ENCODE peak calls at places on chromosomes 11 and 22, in nine cellular contexts. P is heart left ventricle; U is stimulated activated CD4-positive, alpha-beta T cell treated with anti-CD3 and anti-CD28 coated beads, Interleukin-1b, Interleukin-23, amount 100 ng/mL, for 48 hours; G is mucosa of gallbladder; E is glutamatergic neuron; H is left colon; X is GM23248; F is effector CD4-positive, alpha-beta T cell; D is NCI-H524. M is an unnamed sample.

GRCh38 chr11:110948112-110948511 is 235.9 kb upstream of the ARHGAP20 start:
- DNase-seq in X (peak), P (peak), G (no peak), H (no peak), D (no peak), U (no peak), F (no peak), E (no peak), M (no peak)

GRCh38 chr11:45798793-45799441 is 6.0 kb upstream of the SLC35C1 start:
- DNase-seq in X (no peak), E (no peak), P (no peak), H (no peak), F (no peak), U (no peak), D (no peak), G (no peak), M (no peak)

GRCh38 chr22:32708835-32709234 is 92.7 kb upstream of the TIMP3 start:
- DNase-seq in D (no peak), X (peak), G (no peak), P (peak), E (no peak), F (no peak), U (no peak), H (no peak), M (no peak)

GRCh38 chr11:27012254-27012921 is 18.5 kb downstream of the FIBIN start:
- DNase-seq in E (no peak), D (no peak), H (peak), U (no peak), F (no peak), P (no peak), X (peak), G (no peak), M (peak)

GRCh38 chr22:38566726-38567504 is 3.1 kb downstream of the DMC1 start:
- DNase-seq in X (peak), G (no peak), D (no peak), E (no peak), H (no peak), F (no peak), P (no peak), U (no peak), M (no peak)

GRCh38 chr11:103202048-103202651 is 92.9 kb downstream of the DYNC2H1 start:
- DNase-seq in X (peak), U (no peak), P (no peak), F (no peak), D (no peak), G (no peak), H (no peak), E (no peak), M (no peak)

GRCh38 chr22:31248138-31248745 is 36.1 kb downstream of the LIMK2 start:
- DNase-seq in H (peak), F (peak), U (peak), P (peak), E (peak), G (peak), X (peak), D (peak), M (peak)

GRCh38 chr11:116502641-116503061 is 270.1 kb downstream of the BUD13 start:
- DNase-seq in F (no peak), E (no peak), G (no peak), D (no peak), H (no peak), X (no peak), P (peak), U (no peak), M (no peak)

GRCh38 chr11:59556883-59557205 is 45.5 kb downstream of the OR4D9 start:
- DNase-seq in E (no peak), F (no peak), D (peak), P (no peak), H (no peak), G (no peak), U (no peak), X (peak), M (no peak)

GRCh38 chr22:42076764-42077485 is 2.6 kb upstream of the SMDT1 start:
- DNase-seq in U (no peak), H (no peak), D (no peak), F (no peak), P (no peak), G (no peak), X (no peak), E (no peak), M (peak)

M was measured in sciatic nerve.